ENCODE peak calls at places on chromosomes 3 and 15, in six cellular contexts. L, Z, U, M, V and E are unnamed samples.

GRCh38 chr15:80179025-80179759 is 26.4 kb downstream of the FAH start:
- DNase-seq in M (no peak), Z (no peak), L (no peak), U (no peak), V (no peak), E (no peak)

GRCh38 chr3:55474213-55474632 is 12.9 kb downstream of the WNT5A start:
- DNase-seq in M (no peak), Z (no peak), L (peak; percentile 72), V (no peak), U (no peak), E (no peak)

GRCh38 chr3:124092811-124093210 is 100.9 kb upstream of the ROPN1 start:
- DNase-seq in U (no peak), M (no peak), Z (no peak), V (no peak), L (peak; percentile 22), E (no peak)

GRCh38 chr3:65473746-65474145 is 565.0 kb downstream of the MAGI1 start:
- DNase-seq in M (no peak), Z (no peak), U (no peak), V (no peak), L (no peak), E (no peak)

GRCh38 chr3:182212479-182213076 is 500.9 kb downstream of the SOX2 start:
- DNase-seq in U (peak; percentile 59), V (no peak), L (peak; percentile 57), M (peak; percentile 84), Z (no peak), E (no peak)

GRCh38 chr3:141425523-141426233 is 57.4 kb downstream of the ZBTB38 start:
- DNase-seq in Z (no peak), V (no peak), M (no peak), L (no peak), U (no peak), E (no peak)

GRCh38 chr15:100731259-100732156 is 129.1 kb downstream of the ASB7 start:
- DNase-seq in V (no peak), M (no peak), Z (no peak), U (no peak), L (no peak), E (no peak)

GRCh38 chr3:177317247-177317646 is 120.0 kb upstream of the TBL1XR1 start:
- DNase-seq in M (no peak), V (no peak), Z (no peak), U (no peak), L (no peak), E (no peak)

DNA sequence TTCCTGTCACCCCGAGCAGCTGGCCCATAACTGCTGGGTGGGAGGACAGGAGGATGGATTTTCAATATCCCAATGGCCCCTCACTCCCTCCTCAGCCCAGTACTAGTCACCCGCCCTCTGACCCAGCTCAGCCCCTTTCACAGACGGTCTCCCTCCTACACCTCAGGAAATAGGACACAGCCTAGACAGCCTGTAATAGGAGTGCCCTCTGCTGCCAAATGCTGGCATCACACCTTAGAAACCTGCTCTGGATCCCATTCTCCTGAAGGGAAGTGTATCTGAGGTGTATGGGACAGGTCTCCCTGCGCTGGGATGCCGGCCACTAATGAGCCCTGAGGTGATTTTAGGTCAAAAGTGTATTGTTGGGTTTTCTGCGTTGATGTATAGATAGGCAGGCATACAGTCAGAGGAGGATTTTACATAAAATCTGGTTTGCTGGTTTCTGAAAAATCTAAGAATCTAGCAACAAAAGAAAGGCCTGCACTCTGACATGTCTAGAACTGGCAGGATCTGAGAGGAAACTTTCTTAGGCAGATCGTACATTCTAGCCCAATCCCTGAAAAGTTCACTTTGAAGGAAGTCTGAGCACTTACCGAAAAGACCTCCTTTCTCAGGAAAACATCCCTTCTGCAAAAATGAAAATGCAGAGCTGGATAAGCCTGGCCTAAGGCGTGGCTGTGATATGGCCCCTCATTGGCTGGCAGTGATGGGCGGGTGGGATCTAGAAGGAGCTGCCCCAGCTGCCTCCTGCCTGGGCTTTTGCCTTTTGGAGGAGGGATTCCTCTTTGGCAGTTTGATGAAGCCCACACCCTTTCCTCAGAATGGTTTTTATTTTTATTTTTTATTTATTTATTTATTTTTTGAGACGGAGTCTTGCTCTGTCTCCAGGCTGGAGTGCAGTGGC is 3.7 kb upstream of the DZIP1L start:
- DNase-seq in Z (peak; percentile 79), U (peak; percentile 81), L (peak; percentile 93), V (peak; percentile 69), M (peak; percentile 83), E (peak; percentile 82)
- TF ChIP-seq CTCF in Z (peak; percentile 77), U (peak; percentile 80), L (peak; percentile 81), V (peak; percentile 86), M (peak; percentile 80), E (peak; percentile 80)

GRCh38 chr3:161064413-161064812 is 40.7 kb downstream of the B3GALNT1 start:
- DNase-seq in M (no peak), V (no peak), L (no peak), U (no peak), Z (no peak), E (no peak)
- TF ChIP-seq CTCF in M (no peak), V (no peak), L (no peak), U (no peak), Z (no peak), E (no peak)

GRCh38 chr3:61562810-61563613 is 1.6 kb downstream of the PTPRG start:
- DNase-seq in U (no peak), L (peak; percentile 39), M (peak; percentile 44), Z (peak; percentile 36), V (peak; percentile 53), E (peak; percentile 17)

GRCh38 chr3:61562042-61562809 is 855 bp downstream of the PTPRG start:
- DNase-seq in U (no peak), M (peak; percentile 51), L (no peak), Z (peak; percentile 47), V (peak; percentile 23), E (peak; percentile 14)

GRCh38 chr3:61560452-61561373 is 658 bp upstream of the PTPRG start:
- DNase-seq in V (peak; percentile 86), U (peak; percentile 84), Z (peak; percentile 66), M (peak; percentile 90), L (peak; percentile 96), E (peak; percentile 65)

GRCh38 chr3:61561374-61562041 is at the start of gene PTPRG:
- DNase-seq in M (peak; percentile 96), V (peak; percentile 92), Z (peak; percentile 69), L (peak; percentile 93), U (peak; percentile 93), E (peak; percentile 75)

DNA sequence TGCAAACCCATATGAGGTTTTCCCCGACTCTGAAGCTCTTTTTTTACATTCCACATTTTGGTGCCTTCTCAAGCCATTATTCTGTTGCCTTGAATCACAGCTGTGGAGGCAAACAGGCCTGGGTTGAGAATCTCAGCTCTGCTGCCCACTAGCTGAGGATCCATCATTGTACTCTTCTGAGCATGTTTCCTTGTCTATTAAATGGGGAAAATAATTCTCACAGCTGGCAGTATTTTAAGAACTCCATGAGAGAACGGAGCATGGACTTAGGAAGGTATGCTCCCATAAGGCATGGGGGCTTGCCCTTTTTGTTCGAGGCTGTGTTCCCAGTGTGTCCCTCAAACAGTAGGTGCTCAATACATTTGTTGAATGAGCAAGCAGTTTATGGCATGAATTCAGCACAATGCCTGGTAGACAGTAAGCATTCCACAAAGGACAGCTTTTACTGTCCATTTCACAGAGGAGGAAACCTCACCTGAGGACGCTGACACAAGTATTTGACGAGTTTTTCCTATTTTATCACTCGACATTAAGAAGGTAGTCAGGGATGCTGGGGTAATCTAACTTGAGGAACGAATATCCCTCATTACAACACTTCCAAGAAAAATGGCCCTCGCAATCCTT is 2.2 kb upstream of the PTPRG start:
- DNase-seq in U (no peak), Z (no peak), L (no peak), M (peak; percentile 16), V (no peak), E (no peak)
- TF ChIP-seq CTCF in U (no peak), Z (no peak), L (peak; percentile 29), M (peak; percentile 23), V (peak; percentile 16), E (peak; percentile 26)

GRCh38 chr3:189272500-189273119 is 100.8 kb downstream of the TPRG1 start:
- DNase-seq in Z (no peak), U (no peak), M (peak; percentile 16), L (peak; percentile 75), V (no peak), E (no peak)
- TF ChIP-seq CTCF in Z (no peak), U (no peak), M (peak; percentile 56), L (peak; percentile 82), V (no peak), E (peak; percentile 65)

DNA sequence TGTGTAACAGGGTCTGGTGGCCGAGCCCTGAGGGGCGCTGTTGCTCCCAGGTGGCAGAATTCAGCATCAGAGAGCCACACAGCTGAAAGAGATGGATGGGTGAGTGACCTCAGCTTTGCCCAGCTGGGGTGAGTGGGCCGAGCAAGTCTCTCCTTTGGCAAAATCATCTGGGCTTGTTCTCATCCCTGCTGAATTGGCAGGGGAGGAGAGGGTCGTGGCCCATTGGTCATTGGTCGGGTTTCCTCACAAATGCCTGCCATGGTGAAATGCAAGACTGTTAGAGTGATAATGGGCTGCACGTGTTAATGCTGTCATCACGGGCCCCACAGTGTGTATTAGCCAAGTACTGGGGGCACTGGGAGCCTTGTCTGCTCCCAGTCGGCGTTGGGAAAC is 15.9 kb downstream of the ABHD2 start:
- DNase-seq in U (no peak), V (peak; percentile 34), L (no peak), Z (no peak), M (no peak), E (no peak)
- TF ChIP-seq CTCF in U (no peak), V (no peak), L (peak; percentile 38), Z (no peak), M (no peak), E (no peak)

DNA sequence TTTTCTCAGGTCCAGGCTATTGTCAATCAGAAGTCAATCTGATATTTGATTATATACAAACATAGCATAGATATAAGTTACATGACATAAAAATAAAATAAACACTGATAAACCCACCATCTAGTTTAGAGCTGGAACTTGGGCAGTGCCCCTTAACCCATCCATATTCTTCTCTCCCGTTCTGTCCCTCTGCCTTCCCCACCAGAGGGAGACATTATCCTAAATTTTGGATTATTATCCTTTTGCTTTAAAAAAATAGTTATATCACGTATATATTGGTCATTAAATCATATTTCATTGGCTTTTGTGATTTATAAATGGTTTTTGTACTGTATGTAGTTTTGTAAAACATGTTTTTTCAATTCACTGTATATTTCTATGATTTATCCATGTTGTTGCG is 107.9 kb downstream of the GMPS start:
- DNase-seq in U (no peak), L (no peak), M (no peak), V (no peak), Z (no peak), E (no peak)
- TF ChIP-seq CTCF in U (peak; percentile 14), L (peak; percentile 72), M (peak; percentile 27), V (no peak), Z (no peak), E (peak; percentile 49)

GRCh38 chr3:186220886-186221285 is 112.0 kb upstream of the ETV5 start:
- DNase-seq in V (no peak), U (peak; percentile 79), Z (no peak), L (peak; percentile 35), M (no peak), E (no peak)
- TF ChIP-seq CTCF in V (no peak), U (peak; percentile 14), Z (no peak), L (peak; percentile 19), M (peak; percentile 11), E (no peak)

GRCh38 chr15:62334581-62334980 is 169.5 kb upstream of the C2CD4B start:
- DNase-seq in L (no peak), M (no peak), V (no peak), U (no peak), Z (no peak), E (no peak)
- TF ChIP-seq CTCF in L (no peak), M (no peak), V (no peak), U (no peak), Z (no peak), E (no peak)